ENCODE peak calls at places on chromosomes 4 and X, in four cellular contexts. M is AG09309, S is hepatocyte, C is AG04450. F is an unnamed sample.
A peak's percentile ranks its signal among the peaks of the same experiment; 100 is the strongest.

GRCh38 chrX:78456909-78457308 is 129.5 kb upstream of the CYSLTR1 start:
- DNase-seq in M (no peak), C (no peak), S (no peak), F (no peak)

GRCh38 chr4:157550028-157550427 is 329.5 kb downstream of the GRIA2 start:
- DNase-seq in C (no peak), M (no peak), S (no peak), F (no peak)

GRCh38 chr4:139898293-139898692 is 232.7 kb downstream of the MGST2 start:
- DNase-seq in M (no peak), S (no peak), C (no peak), F (no peak)

GRCh38 chrX:7552758-7553157 is 290.2 kb upstream of the VCX start:
- DNase-seq in S (no peak), C (no peak), M (no peak), F (no peak)

GRCh38 chr4:7425171-7425570 is 9.6 kb downstream of the PSAPL1 start:
- DNase-seq in S (no peak), C (no peak), M (no peak), F (no peak)

GRCh38 chrX:123108513-123109427 is 75.3 kb upstream of the GRIA3 start:
- DNase-seq in M (no peak), C (no peak), S (no peak), F (peak; percentile 60)

GRCh38 chr4:184475096-184475461 is 729 bp upstream of the IRF2 start:
- DNase-seq in M (no peak), C (no peak), S (peak; percentile 65), F (peak; percentile 32)

GRCh38 chr4:153643406-153644016 is 40.6 kb upstream of the TLR2 start:
- DNase-seq in C (no peak), M (no peak), S (peak; percentile 26), F (peak; percentile 71)

GRCh38 chr4:110165382-110166285 is 32.8 kb downstream of the ELOVL6 start:
- DNase-seq in S (peak; percentile 44), M (peak; percentile 38), C (no peak), F (peak; percentile 88)

GRCh38 chrX:51766546-51766945 is 23.3 kb downstream of the GSPT2 start:
- DNase-seq in M (no peak), S (no peak), C (no peak), F (no peak)

GRCh38 chrX:71000139-71000538 is 68.0 kb downstream of the SNX12 start:
- DNase-seq in S (no peak), C (no peak), M (no peak), F (no peak)

GRCh38 chrX:70995338-70995737 is 64.4 kb upstream of the SLC7A3 start:
- DNase-seq in M (no peak), C (no peak), S (no peak), F (no peak)

DNA sequence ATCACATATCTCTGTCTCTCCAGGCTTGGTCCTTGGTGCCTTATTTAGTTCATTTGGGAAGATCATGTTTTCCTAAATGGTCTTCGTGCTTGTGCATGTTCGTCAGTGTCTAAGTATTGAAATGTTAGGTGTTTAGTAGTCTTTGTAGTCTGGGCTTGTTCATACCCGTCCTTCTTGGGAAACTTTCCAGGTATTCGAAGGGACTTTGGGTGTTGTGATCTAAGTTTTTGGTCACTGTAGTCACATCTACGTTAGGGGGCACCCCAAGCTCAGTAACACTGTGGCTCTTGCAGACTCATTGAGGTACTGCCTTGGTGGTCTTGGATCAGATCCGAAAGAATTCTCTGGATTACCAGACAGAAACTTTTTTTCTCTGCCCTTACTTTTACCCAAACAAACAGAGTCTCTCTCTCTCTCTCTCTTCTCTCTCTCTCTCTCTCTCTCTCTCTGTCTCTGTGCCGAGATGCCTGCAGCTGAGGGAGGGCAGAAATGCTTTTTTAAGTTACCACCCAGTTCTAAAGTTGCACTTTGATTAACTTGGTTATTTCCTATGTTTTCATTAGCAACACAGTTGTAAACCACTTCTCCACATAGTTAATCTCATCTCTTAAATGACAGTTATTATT is 67.6 kb upstream of the SLC7A3 start:
- DNase-seq in S (peak; percentile 58), M (no peak), C (no peak), F (peak; percentile 88)
- H3K4me3 ChIP-seq in S (no peak overlapping the region), M (no peak overlapping the region), C (no peak overlapping the region), F (no peak overlapping the region)

GRCh38 chrX:39905475-39905889 is 192.3 kb downstream of the BCOR start:
- DNase-seq in M (no peak), S (peak; percentile 77), C (no peak), F (no peak)
- H3K4me3 ChIP-seq in M (no peak overlapping the region), S (no peak overlapping the region), C (no peak overlapping the region), F (no peak overlapping the region)

GRCh38 chr4:8862334-8862733 is 9.3 kb downstream of the HMX1 start:
- DNase-seq in M (no peak), C (no peak), S (no peak), F (no peak)
- H3K4me3 ChIP-seq in M (no peak overlapping the region), C (no peak overlapping the region), S (no peak overlapping the region), F (no peak overlapping the region)

DNA sequence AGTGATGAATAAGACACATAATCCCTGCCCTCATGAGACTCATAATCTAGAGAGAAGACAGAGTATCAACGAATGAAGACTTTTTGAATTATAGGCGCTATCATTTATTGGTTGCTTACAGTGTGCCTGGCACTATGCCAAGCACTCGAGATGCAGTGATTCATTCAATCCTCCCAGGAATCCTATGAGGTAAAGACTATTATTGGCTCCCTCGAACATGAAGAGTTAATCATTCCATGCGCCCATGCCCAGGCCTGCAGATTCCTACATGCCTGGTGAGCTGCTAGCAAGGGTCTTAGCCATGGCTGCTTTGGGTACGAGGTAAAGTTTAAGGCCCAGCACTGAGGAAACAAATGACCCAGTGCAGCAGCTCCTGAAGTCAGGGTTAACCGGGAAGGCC is 47.0 kb downstream of the TEX13B start:
- DNase-seq in C (no peak), M (no peak), S (no peak), F (peak; percentile 90)
- H3K4me3 ChIP-seq in C (no peak overlapping the region), M (no peak overlapping the region), S (no peak overlapping the region), F (peak overlapping the region; percentile 68)

DNA sequence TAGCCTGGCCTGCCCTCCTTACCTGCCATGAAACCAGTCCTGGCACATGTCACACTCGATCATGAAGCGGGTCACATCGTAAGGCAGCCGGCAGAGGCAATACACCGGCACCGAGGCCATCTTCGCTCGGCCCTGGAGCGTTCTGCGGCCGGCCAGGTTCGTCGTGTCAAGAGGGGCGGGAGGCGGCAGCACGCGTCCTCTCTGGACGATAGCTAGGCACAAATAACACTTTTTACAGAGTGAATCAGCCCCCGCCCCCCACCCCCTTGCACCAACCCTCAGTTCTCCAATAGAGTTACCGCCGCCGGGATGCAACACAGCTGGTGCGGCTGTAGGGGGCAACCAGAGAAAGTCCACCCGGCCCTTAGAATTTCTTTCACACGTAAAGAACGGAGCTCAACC is 1.7 kb downstream of the PHF8 start:
- DNase-seq in C (no peak), S (peak; percentile 77), M (peak; percentile 14), F (peak; percentile 15)
- H3K4me3 ChIP-seq in C (peak overlapping the region; percentile 70), S (peak overlapping the region; percentile 13), M (peak overlapping the region; percentile 60), F (peak overlapping the region; percentile 60)

GRCh38 chr4:150262611-150263010 is 184.4 kb downstream of the DCLK2 start:
- DNase-seq in M (no peak), C (no peak), S (no peak), F (no peak)

GRCh38 chr4:150261571-150261970 is 183.3 kb downstream of the DCLK2 start:
- DNase-seq in C (no peak), S (no peak), M (no peak), F (no peak)

GRCh38 chr4:150265806-150266205 is 187.6 kb downstream of the DCLK2 start:
- DNase-seq in C (no peak), S (no peak), M (no peak), F (no peak)

GRCh38 chr4:150268444-150268843 is 190.2 kb downstream of the DCLK2 start:
- DNase-seq in C (no peak), S (no peak), M (no peak), F (peak; percentile 32)

GRCh38 chr4:150264595-150265141 is 186.4 kb downstream of the DCLK2 start:
- DNase-seq in S (no peak), C (no peak), M (no peak), F (no peak)
- H3K4me3 ChIP-seq in S (peak overlapping the region; percentile 28), C (no peak overlapping the region), M (no peak overlapping the region), F (no peak overlapping the region)

GRCh38 chrX:129779747-129780146 is at the start of gene SASH3:
- DNase-seq in M (no peak), S (no peak), C (no peak), F (no peak)
- H3K4me3 ChIP-seq in M (no peak within 1 kb of the TSS), S (no peak within 1 kb of the TSS), C (no peak within 1 kb of the TSS), F (no peak within 1 kb of the TSS)

F was measured in bronchial epithelial cell.